ENCODE peak calls at places on chromosomes 5 and 9, in four cellular contexts. B, V, I and R are unnamed samples.

GRCh38 chr5:95822038-95822407 is 503 bp downstream of the GLRX start:
- DNase-seq in B (peak), I (no peak), V (no peak), R (peak)

GRCh38 chr9:95078934-95079333 is 238.6 kb downstream of the FANCC start:
- DNase-seq in V (no peak), I (no peak), B (no peak), R (no peak)

GRCh38 chr9:137534256-137535119 is 15.7 kb downstream of the PNPLA7 start:
- DNase-seq in V (peak), B (peak), I (no peak), R (peak)

GRCh38 chr9:95027914-95028854 is 289.3 kb downstream of the FANCC start:
- DNase-seq in V (no peak), I (no peak), B (no peak), R (no peak)

GRCh38 chr5:67934976-67935375 is 280.6 kb upstream of the PIK3R1 start:
- DNase-seq in I (no peak), B (peak), V (no peak), R (no peak)

GRCh38 chr5:167587768-167588167 is 703.7 kb upstream of the WWC1 start:
- DNase-seq in V (peak), B (peak), I (no peak), R (peak)

GRCh38 chr5:28809811-28810750 is 1771.7 kb upstream of the CDH9 start:
- DNase-seq in I (no peak), B (no peak), V (no peak), R (no peak)

GRCh38 chr9:108910402-108910801 is 23.5 kb downstream of the ELP1 start:
- DNase-seq in B (no peak), I (no peak), V (no peak), R (no peak)

GRCh38 chr5:30401479-30402058 is 791.9 kb upstream of the CDH6 start:
- DNase-seq in V (peak), I (no peak), B (peak), R (peak)

GRCh38 chr5:43482490-43483064 is 1.1 kb downstream of the TMEM267 start:
- DNase-seq in V (peak), I (no peak), B (peak), R (no peak)